ENCODE peak calls at places on chromosomes 5 and 9, in five cellular contexts. C is A549, S is foreskin fibroblast, Y is lung, T is colonic mucosa. J is an unnamed sample.

GRCh38 chr9:91809581-91810285 is 140.3 kb downstream of the ROR2 start:
- DNase-seq in C (no peak), S (peak), Y (no peak), T (no peak), J (no peak)

GRCh38 chr9:3186751-3187150 is 339.1 kb downstream of the RFX3 start:
- DNase-seq in C (no peak), S (no peak), Y (no peak), T (no peak), J (no peak)

GRCh38 chr5:174625591-174626365 is 98.6 kb upstream of the MSX2 start:
- DNase-seq in C (no peak), S (no peak), Y (no peak), T (no peak), J (no peak)

GRCh38 chr5:126074538-126074937 is 348.7 kb upstream of the GRAMD2B start:
- DNase-seq in C (no peak), S (no peak), Y (no peak), T (no peak), J (no peak)

GRCh38 chr5:172795401-172795977 is 24.5 kb upstream of the DUSP1 start:
- DNase-seq in C (peak), S (peak), Y (peak), T (peak), J (no peak)

GRCh38 chr5:30050056-30050815 is 1143.2 kb upstream of the CDH6 start:
- DNase-seq in C (no peak), S (no peak), Y (no peak), T (no peak), J (no peak)

GRCh38 chr5:58231041-58231440 is 228.8 kb downstream of the PLK2 start:
- DNase-seq in C (peak), S (no peak), Y (no peak), T (no peak), J (no peak)

GRCh38 chr5:146753618-146754123 is 124.9 kb downstream of the PPP2R2B start:
- DNase-seq in C (no peak), S (no peak), Y (no peak), T (no peak), J (no peak)

GRCh38 chr5:20959347-20959746 is 971.3 kb upstream of the CDH18 start:
- DNase-seq in C (no peak), S (no peak), Y (no peak), T (no peak), J (no peak)

GRCh38 chr9:16337322-16338029 is 533.0 kb downstream of the BNC2 start:
- DNase-seq in C (peak), S (peak), Y (no peak), T (no peak), J (no peak)

GRCh38 chr5:78984020-78984610 is 995 bp downstream of the ARSB start:
- DNase-seq in C (no peak), S (no peak), Y (no peak), T (no peak), J (no peak)

GRCh38 chr5:81703840-81704239 is 47.1 kb downstream of the SSBP2 start:
- DNase-seq in C (no peak), S (no peak), Y (no peak), T (no peak), J (no peak)

GRCh38 chr9:73269430-73270101 is 117.9 kb downstream of the ANXA1 start:
- DNase-seq in C (peak), S (peak), Y (no peak), T (no peak), J (no peak)

GRCh38 chr9:136943291-136944093 is 1.0 kb downstream of the FBXW5 start:
- DNase-seq in C (no peak), S (peak), Y (no peak), T (no peak), J (peak)

GRCh38 chr9:20304001-20304400 is 318.3 kb downstream of the MLLT3 start:
- DNase-seq in C (no peak), S (no peak), Y (no peak), T (no peak), J (no peak)

GRCh38 chr5:32538031-32538547 is 47.3 kb upstream of the SUB1 start:
- DNase-seq in C (no peak), S (no peak), Y (no peak), T (no peak), J (no peak)

GRCh38 chr5:68305223-68305865 is 89.8 kb downstream of the PIK3R1 start:
- DNase-seq in C (no peak), S (no peak), Y (no peak), T (no peak), J (peak)

GRCh38 chr9:69412741-69413150 is 87.7 kb downstream of the ENTREP1 start:
- DNase-seq in C (peak), S (peak), Y (peak), T (peak), J (peak)

GRCh38 chr5:136198453-136198852 is 5.5 kb upstream of the SMIM32 start:
- DNase-seq in C (no peak), S (no peak), Y (peak), T (peak), J (no peak)

GRCh38 chr5:130141689-130142320 is 237.5 kb downstream of the CHSY3 start:
- DNase-seq in C (peak), S (peak), Y (no peak), T (no peak), J (no peak)

GRCh38 chr9:137977572-137978261 is 100.1 kb downstream of the CACNA1B start:
- DNase-seq in C (no peak), S (no peak), Y (no peak), T (no peak), J (no peak)

GRCh38 chr9:13022756-13023155 is 247.9 kb downstream of the LURAP1L start:
- DNase-seq in C (no peak), S (no peak), Y (no peak), T (no peak), J (no peak)

GRCh38 chr5:86977185-86977584 is 290.5 kb upstream of the RASA1 start:
- DNase-seq in C (no peak), S (no peak), Y (no peak), T (no peak), J (no peak)

GRCh38 chr5:73380710-73381586 is 67.6 kb downstream of the FOXD1 start:
- DNase-seq in C (no peak), S (no peak), Y (no peak), T (no peak), J (no peak)

GRCh38 chr5:172380992-172381643 is 73.2 kb downstream of the SH3PXD2B start:
- DNase-seq in C (no peak), S (peak), Y (no peak), T (no peak), J (no peak)

GRCh38 chr9:34426340-34427074 is 31.9 kb downstream of the FAM219A start:
- DNase-seq in C (no peak), S (no peak), Y (no peak), T (no peak), J (no peak)
- TF ChIP-seq CTCF in C (no peak), S (no peak), Y (no peak), T (no peak), J (no peak)

DNA sequence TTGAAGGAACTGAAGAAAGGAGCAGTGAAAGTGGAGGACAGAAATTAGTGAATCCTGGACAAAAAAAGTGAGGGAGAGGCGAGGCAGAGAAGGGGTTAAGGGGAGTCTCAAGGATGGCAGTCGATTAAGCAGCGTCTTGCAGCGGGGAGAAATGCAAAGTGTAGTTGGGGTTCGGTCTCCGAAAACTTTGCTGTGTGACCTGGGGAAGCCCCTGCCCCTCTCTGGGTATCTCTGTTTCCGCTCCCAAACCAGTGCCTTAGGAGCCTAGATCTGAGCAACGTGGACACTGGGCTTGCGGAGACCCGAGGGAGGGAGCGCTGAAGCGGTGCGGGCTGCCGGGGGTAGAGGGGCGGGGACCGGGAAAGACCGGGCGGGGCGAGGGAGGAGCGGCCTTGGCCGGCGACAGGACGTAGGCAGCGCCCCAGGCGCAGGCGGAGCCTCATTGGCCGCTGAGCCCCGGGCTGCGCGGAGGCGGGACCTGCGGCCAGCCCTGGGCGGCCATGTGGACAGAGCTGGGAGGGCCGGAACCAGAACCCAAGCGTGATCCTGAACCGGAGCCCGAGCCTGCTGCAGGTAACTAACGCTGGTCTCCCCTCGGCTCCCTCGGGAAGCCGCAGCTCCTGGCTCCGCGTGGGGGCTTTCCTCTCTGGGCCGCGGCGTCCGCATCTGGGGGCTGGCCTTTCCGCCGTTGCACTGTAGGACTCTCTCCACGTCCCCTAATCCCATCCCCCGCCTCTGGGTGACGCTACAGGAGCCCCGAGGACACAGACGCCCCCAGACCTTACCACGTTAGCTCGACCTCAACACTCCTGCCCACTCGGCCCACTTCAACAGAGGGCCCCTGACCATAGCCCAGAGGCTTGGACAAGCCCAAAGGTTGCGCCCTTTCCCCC is at the start of gene ALDH1B1:
- DNase-seq in C (peak), S (peak), Y (peak), T (peak), J (peak)
- TF ChIP-seq CTCF in C (peak), S (no peak), Y (no peak), T (no peak), J (no peak)

GRCh38 chr5:141669519-141669918 is 12.5 kb downstream of the ARAP3 start:
- DNase-seq in C (no peak), S (no peak), Y (no peak), T (no peak), J (no peak)
- TF ChIP-seq CTCF in C (no peak), S (no peak), Y (no peak), T (no peak), J (no peak)

GRCh38 chr5:144698454-144698853 is 527.8 kb downstream of the KCTD16 start:
- DNase-seq in C (no peak), S (peak), Y (no peak), T (no peak), J (no peak)

GRCh38 chr5:144703776-144704175 is 533.1 kb downstream of the KCTD16 start:
- DNase-seq in C (no peak), S (no peak), Y (no peak), T (no peak), J (no peak)

GRCh38 chr5:144691936-144692335 is 521.3 kb downstream of the KCTD16 start:
- DNase-seq in C (no peak), S (peak), Y (no peak), T (no peak), J (no peak)

DNA sequence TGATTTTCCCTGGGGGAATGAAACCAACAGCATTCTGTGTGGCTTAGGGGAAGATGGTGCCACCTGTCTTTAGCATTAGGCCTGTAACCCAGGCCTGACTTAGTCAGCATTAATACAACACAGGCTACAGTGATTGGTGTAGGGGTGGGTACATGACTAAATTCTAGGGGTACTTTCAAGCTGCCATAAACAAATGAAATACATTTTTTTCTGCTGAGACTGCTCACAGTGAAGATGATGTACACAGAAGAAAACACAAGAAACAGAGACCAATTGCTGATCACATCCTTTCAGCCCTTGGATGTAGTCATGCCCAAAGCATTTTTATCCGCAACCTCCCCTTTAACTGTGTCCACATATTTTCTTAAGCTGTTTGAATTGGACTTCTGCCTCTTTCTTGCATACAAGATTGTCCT is 527.2 kb downstream of the KCTD16 start:
- DNase-seq in C (peak), S (peak), Y (no peak), T (no peak), J (no peak)
- TF ChIP-seq CTCF in C (no peak), S (no peak), Y (no peak), T (no peak), J (no peak)

DNA sequence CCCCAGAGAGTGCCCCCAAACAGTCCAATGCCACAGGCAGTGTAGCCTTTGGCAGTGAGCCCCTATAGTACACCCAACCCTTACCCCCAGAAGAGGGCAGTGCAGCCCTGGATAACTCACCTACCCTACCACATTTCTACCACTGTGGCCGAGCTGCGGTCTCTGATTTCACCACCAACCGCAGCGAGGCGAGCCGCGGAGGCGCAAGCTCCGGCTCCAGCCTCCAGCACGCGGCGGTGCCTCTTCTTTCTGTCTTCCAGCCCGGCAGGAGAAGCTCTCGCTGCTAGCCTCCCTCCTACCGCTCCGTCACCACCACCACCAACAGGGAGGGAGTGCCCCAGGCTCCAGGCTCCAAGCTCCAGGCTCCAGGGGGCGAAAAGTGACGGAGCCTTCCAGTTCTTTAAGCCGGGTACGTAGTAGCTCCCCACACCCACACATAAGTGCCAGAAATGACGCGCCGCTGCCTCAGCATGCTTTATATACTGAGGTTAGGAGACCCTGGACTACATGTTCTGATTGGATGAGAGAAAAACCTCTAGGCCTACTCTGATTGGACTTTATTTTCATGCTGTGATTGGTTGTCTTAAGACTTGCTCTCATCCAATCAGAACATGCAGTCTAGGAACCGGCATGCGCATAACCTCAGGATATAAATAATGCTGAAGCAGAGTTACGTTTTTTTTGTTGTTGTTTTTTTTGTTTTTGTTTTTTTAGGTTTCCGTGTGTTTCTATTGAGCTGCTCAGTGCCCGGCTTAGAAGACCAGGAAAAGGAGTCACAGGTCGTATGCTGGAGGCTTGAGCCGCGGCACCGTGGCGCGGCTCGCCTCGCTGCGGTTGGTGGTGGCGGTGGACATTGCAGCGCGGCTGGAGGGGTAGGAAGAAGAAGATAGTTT is at the start of gene PCAT7:
- DNase-seq in C (peak), S (peak), Y (peak), T (peak), J (peak)
- TF ChIP-seq CTCF in C (peak), S (peak), Y (peak), T (peak), J (peak)

DNA sequence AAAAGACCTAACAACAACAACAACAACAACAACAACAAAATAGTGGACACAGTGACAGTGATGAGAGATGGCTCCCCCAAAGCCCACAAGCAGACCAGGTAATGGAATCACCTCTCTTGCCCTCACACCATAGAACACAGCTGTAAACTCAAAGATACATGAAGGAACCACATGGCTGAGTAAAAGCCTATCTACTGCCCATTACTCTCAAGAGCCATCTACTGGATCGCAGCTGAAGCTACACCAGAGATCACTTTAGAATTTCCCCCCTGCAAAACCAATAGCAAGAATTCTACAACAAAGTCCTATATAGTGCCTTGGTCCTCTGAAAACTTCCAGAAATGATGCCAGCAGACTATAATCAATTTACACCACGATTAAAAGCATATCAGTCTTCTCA is 1537.6 kb upstream of the CDH9 start:
- DNase-seq in C (peak), S (no peak), Y (no peak), T (no peak), J (no peak)
- TF ChIP-seq CTCF in C (no peak), S (no peak), Y (no peak), T (no peak), J (no peak)

GRCh38 chr5:114192108-114192507 is 169.8 kb upstream of the KCNN2 start:
- DNase-seq in C (no peak), S (peak), Y (no peak), T (no peak), J (no peak)
- TF ChIP-seq CTCF in C (no peak), S (no peak), Y (no peak), T (no peak), J (no peak)

DNA sequence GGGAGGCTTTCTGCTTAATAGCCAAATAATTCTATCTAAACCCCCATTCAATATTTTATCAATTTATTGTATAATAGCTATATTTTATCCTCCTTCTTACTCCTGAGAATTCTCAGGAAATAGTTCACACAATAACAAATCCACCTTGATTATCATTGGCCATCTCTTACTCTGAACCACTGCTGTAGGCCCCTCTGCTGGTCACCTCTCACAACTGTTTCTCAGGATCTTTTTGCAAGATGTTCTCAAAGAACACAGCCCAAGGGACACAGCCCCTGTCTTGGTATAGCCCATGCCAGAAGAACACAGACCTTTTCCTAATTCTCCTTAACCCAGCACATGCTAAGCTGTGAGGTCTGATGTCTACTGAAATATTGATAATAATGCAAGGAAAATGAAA is 74.9 kb upstream of the HTR4 start:
- DNase-seq in C (peak), S (peak), Y (no peak), T (no peak), J (no peak)
- TF ChIP-seq CTCF in C (no peak), S (peak), Y (no peak), T (no peak), J (no peak)

DNA sequence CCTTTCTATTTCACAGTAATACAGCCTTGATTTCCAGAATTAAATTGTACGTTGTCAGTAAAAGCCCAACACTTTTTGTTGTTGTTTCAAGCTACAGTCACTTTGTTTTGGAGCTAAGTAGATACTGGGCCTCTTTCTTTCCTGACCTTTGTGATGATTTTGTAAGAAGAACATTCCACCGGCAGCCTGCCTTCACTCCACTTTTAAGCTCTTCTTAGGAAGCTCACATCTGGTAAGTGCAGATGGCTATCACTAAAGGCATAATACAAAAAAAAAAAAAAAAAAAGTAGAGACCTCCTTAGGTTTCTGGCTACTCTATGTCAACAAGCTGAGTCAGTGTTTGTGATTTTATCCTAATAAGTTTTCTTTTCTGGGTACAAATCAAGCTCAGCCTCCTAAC is 1922.1 kb upstream of the WWC1 start:
- DNase-seq in C (no peak), S (no peak), Y (no peak), T (no peak), J (no peak)
- TF ChIP-seq CTCF in C (no peak), S (no peak), Y (no peak), T (no peak), J (no peak)

GRCh38 chr9:129320575-129321311 is 142.7 kb upstream of the IER5L start:
- DNase-seq in C (no peak), S (peak), Y (peak), T (no peak), J (peak)
- TF ChIP-seq CTCF in C (no peak), S (peak), Y (no peak), T (no peak), J (no peak)

J was measured in pancreas.